ENCODE peak calls at places on chromosome 12, in six cellular contexts. One of them, this sample, is unnamed.

GRCh38 chr12:53485955-53486729 is 13.1 kb downstream of the MAP3K12 start:
- DNase-seq in tibial artery: no peak
- DNase-seq in astrocyte of the spinal cord: no peak
- DNase-seq in fibroblast of pulmonary artery: no peak
- DNase-seq in AG04450: no peak
- DNase-seq in foreskin keratinocyte: no peak
- DNase-seq in this sample: no peak

GRCh38 chr12:62512901-62513300 is 46.3 kb downstream of the MON2 start:
- DNase-seq in tibial artery: no peak
- DNase-seq in fibroblast of pulmonary artery: no peak
- DNase-seq in AG04450: no peak
- DNase-seq in astrocyte of the spinal cord: no peak
- DNase-seq in foreskin keratinocyte: no peak
- DNase-seq in this sample: no peak

GRCh38 chr12:129706716-129707115 is 197.1 kb downstream of the TMEM132D start:
- DNase-seq in foreskin keratinocyte: no peak
- DNase-seq in AG04450: no peak
- DNase-seq in tibial artery: no peak
- DNase-seq in fibroblast of pulmonary artery: no peak
- DNase-seq in astrocyte of the spinal cord: no peak
- DNase-seq in this sample: no peak

GRCh38 chr12:110825530-110825929 is 21.3 kb upstream of the CCDC63 start:
- DNase-seq in AG04450: no peak
- DNase-seq in foreskin keratinocyte: no peak
- DNase-seq in fibroblast of pulmonary artery: no peak
- DNase-seq in astrocyte of the spinal cord: no peak
- DNase-seq in tibial artery: no peak
- DNase-seq in this sample: no peak

GRCh38 chr12:91877022-91877421 is 268.6 kb downstream of the BTG1 start:
- DNase-seq in tibial artery: peak; percentile 29
- DNase-seq in astrocyte of the spinal cord: peak; percentile 35
- DNase-seq in AG04450: no peak
- DNase-seq in fibroblast of pulmonary artery: peak; percentile 67
- DNase-seq in foreskin keratinocyte: no peak
- DNase-seq in this sample: no peak

GRCh38 chr12:55721601-55722213 is 1.5 kb downstream of the RDH5 start:
- DNase-seq in fibroblast of pulmonary artery: no peak
- DNase-seq in foreskin keratinocyte: no peak
- DNase-seq in AG04450: no peak
- DNase-seq in astrocyte of the spinal cord: no peak
- DNase-seq in tibial artery: no peak
- DNase-seq in this sample: no peak

GRCh38 chr12:104568881-104569280 is 112.1 kb downstream of the CHST11 start:
- DNase-seq in tibial artery: no peak
- DNase-seq in AG04450: no peak
- DNase-seq in foreskin keratinocyte: no peak
- DNase-seq in fibroblast of pulmonary artery: no peak
- DNase-seq in astrocyte of the spinal cord: no peak
- DNase-seq in this sample: no peak

GRCh38 chr12:26122681-26123481 is 2.0 kb downstream of the BHLHE41 start:
- DNase-seq in AG04450: no peak
- DNase-seq in fibroblast of pulmonary artery: peak; percentile 82
- DNase-seq in foreskin keratinocyte: peak; percentile 70
- DNase-seq in astrocyte of the spinal cord: peak; percentile 83
- DNase-seq in tibial artery: peak; percentile 87
- DNase-seq in this sample: peak; percentile 30

GRCh38 chr12:112514926-112515642 is 96.3 kb downstream of the PTPN11 start:
- DNase-seq in foreskin keratinocyte: no peak
- DNase-seq in fibroblast of pulmonary artery: peak; percentile 26
- DNase-seq in AG04450: no peak
- DNase-seq in astrocyte of the spinal cord: no peak
- DNase-seq in tibial artery: no peak
- DNase-seq in this sample: no peak

GRCh38 chr12:12529783-12530421 is 32.8 kb downstream of the DUSP16 start:
- DNase-seq in fibroblast of pulmonary artery: no peak
- DNase-seq in astrocyte of the spinal cord: no peak
- DNase-seq in tibial artery: no peak
- DNase-seq in AG04450: no peak
- DNase-seq in foreskin keratinocyte: no peak
- DNase-seq in this sample: no peak

GRCh38 chr12:546920-547845 is 87.4 kb downstream of the B4GALNT3 start:
- DNase-seq in tibial artery: no peak
- DNase-seq in fibroblast of pulmonary artery: peak; percentile 59
- DNase-seq in astrocyte of the spinal cord: peak; percentile 39
- DNase-seq in AG04450: no peak
- DNase-seq in foreskin keratinocyte: no peak
- DNase-seq in this sample: no peak

GRCh38 chr12:75823475-75823874 is 208.1 kb downstream of the PHLDA1 start:
- DNase-seq in fibroblast of pulmonary artery: no peak
- DNase-seq in AG04450: no peak
- DNase-seq in foreskin keratinocyte: no peak
- DNase-seq in tibial artery: no peak
- DNase-seq in astrocyte of the spinal cord: peak; percentile 58
- DNase-seq in this sample: no peak

GRCh38 chr12:53325539-53326061 is 4.2 kb upstream of the AAAS start:
- DNase-seq in astrocyte of the spinal cord: no peak
- DNase-seq in tibial artery: no peak
- DNase-seq in foreskin keratinocyte: no peak
- DNase-seq in AG04450: no peak
- DNase-seq in fibroblast of pulmonary artery: no peak
- DNase-seq in this sample: no peak

GRCh38 chr12:52029686-52030085 is 21.6 kb upstream of the NR4A1 start:
- DNase-seq in tibial artery: no peak
- DNase-seq in foreskin keratinocyte: no peak
- DNase-seq in AG04450: no peak
- DNase-seq in astrocyte of the spinal cord: peak; percentile 81
- DNase-seq in fibroblast of pulmonary artery: peak; percentile 55
- DNase-seq in this sample: no peak

GRCh38 chr12:14689144-14689543 is 7.3 kb downstream of the GUCY2C start:
- DNase-seq in astrocyte of the spinal cord: no peak
- DNase-seq in fibroblast of pulmonary artery: no peak
- DNase-seq in AG04450: no peak
- DNase-seq in tibial artery: no peak
- DNase-seq in foreskin keratinocyte: no peak
- DNase-seq in this sample: no peak

GRCh38 chr12:14694145-14694544 is 2.3 kb downstream of the GUCY2C start:
- DNase-seq in astrocyte of the spinal cord: no peak
- DNase-seq in AG04450: no peak
- DNase-seq in fibroblast of pulmonary artery: no peak
- DNase-seq in tibial artery: no peak
- DNase-seq in foreskin keratinocyte: no peak
- DNase-seq in this sample: no peak

GRCh38 chr12:14693116-14693515 is 3.3 kb downstream of the GUCY2C start:
- DNase-seq in fibroblast of pulmonary artery: no peak
- DNase-seq in foreskin keratinocyte: no peak
- DNase-seq in tibial artery: no peak
- DNase-seq in AG04450: no peak
- DNase-seq in astrocyte of the spinal cord: no peak
- DNase-seq in this sample: no peak

GRCh38 chr12:14691560-14691959 is 4.8 kb downstream of the GUCY2C start:
- DNase-seq in fibroblast of pulmonary artery: no peak
- DNase-seq in AG04450: no peak
- DNase-seq in tibial artery: peak; percentile 86
- DNase-seq in foreskin keratinocyte: no peak
- DNase-seq in astrocyte of the spinal cord: no peak
- DNase-seq in this sample: no peak

DNA sequence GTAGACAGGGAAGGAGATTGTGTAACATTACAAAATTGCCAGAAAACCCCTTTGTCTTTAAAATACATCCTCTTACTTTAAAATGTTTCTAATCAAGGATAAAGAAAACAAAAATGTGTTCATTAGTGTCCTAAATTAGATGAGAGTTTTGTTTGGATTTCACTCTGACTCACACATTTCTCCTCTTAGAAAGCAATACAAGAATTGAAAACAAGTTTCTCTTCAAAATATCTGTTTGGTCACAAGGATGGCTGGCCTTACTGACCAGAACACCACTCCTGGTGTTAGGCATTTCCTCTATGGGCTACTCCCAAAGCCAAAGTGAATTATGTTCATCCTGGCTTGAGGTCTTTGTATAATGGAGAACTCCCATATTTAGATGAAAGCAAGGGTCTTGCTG is 6.4 kb downstream of the GUCY2C start:
- DNase-seq in AG04450: no peak
- DNase-seq in fibroblast of pulmonary artery: no peak
- DNase-seq in foreskin keratinocyte: no peak
- DNase-seq in astrocyte of the spinal cord: no peak
- DNase-seq in tibial artery: no peak
- DNase-seq in this sample: no peak
- TF ChIP-seq CTCF in AG04450: no peak
- TF ChIP-seq CTCF in fibroblast of pulmonary artery: no peak
- TF ChIP-seq CTCF in foreskin keratinocyte: no peak
- TF ChIP-seq CTCF in astrocyte of the spinal cord: no peak
- TF ChIP-seq CTCF in tibial artery: no peak
- TF ChIP-seq CTCF in this sample: no peak

GRCh38 chr12:10212623-10213131 is at the start of gene GABARAPL1:
- DNase-seq in foreskin keratinocyte: no peak
- DNase-seq in fibroblast of pulmonary artery: peak; percentile 90
- DNase-seq in astrocyte of the spinal cord: peak; percentile 86
- DNase-seq in AG04450: peak; percentile 61
- DNase-seq in tibial artery: peak; percentile 87
- DNase-seq in this sample: peak; percentile 63
- TF ChIP-seq CTCF in foreskin keratinocyte: no peak
- TF ChIP-seq CTCF in fibroblast of pulmonary artery: no peak
- TF ChIP-seq CTCF in astrocyte of the spinal cord: no peak
- TF ChIP-seq CTCF in AG04450: no peak
- TF ChIP-seq CTCF in tibial artery: no peak
- TF ChIP-seq CTCF in this sample: no peak

GRCh38 chr12:126384029-126384564 is 1318.9 kb downstream of the AACS start:
- DNase-seq in AG04450: no peak
- DNase-seq in fibroblast of pulmonary artery: no peak
- DNase-seq in foreskin keratinocyte: no peak
- DNase-seq in astrocyte of the spinal cord: no peak
- DNase-seq in tibial artery: no peak
- DNase-seq in this sample: no peak
- TF ChIP-seq CTCF in AG04450: no peak
- TF ChIP-seq CTCF in fibroblast of pulmonary artery: no peak
- TF ChIP-seq CTCF in foreskin keratinocyte: no peak
- TF ChIP-seq CTCF in astrocyte of the spinal cord: no peak
- TF ChIP-seq CTCF in tibial artery: no peak
- TF ChIP-seq CTCF in this sample: no peak

DNA sequence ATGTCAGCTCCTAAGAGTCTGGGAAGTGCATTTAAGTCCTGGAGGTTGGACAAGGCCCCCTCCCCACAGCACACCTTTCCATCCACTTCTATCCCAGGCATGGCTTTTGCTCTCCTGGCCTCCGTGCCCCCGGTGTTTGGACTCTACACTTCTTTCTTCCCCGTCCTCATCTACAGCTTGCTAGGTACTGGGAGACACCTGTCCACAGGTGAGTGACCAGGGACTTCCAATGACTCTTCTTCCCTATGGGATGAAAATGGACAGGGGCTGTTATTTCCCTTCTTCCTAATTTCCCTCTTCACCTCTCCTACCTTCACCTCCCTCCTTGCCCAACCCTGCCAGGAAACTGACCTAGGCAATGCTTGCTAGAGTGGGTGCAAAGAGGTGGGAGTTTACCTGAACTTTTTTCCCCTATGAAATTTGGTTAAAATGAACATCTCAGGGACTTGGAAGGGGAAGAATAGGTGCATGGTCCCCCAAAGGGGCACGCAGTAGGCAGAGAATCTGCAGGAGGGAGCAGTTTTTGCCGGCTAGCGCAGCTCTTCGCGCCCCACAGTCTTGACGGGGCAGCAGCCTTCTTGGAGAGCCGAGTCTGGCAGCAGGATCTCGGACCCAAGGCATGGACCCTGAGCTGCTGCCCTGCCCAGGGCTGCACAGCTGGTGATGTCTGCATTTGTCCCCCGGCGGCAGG is 9.2 kb downstream of the ARHGEF25 start:
- DNase-seq in fibroblast of pulmonary artery: no peak
- DNase-seq in AG04450: no peak
- DNase-seq in tibial artery: no peak
- DNase-seq in foreskin keratinocyte: no peak
- DNase-seq in astrocyte of the spinal cord: no peak
- DNase-seq in this sample: no peak
- TF ChIP-seq CTCF in fibroblast of pulmonary artery: no peak
- TF ChIP-seq CTCF in AG04450: no peak
- TF ChIP-seq CTCF in tibial artery: no peak
- TF ChIP-seq CTCF in foreskin keratinocyte: no peak
- TF ChIP-seq CTCF in astrocyte of the spinal cord: no peak
- TF ChIP-seq CTCF in this sample: no peak

GRCh38 chr12:78120866-78121590 is 290.3 kb downstream of the NAV3 start:
- DNase-seq in AG04450: no peak
- DNase-seq in foreskin keratinocyte: peak; percentile 7
- DNase-seq in astrocyte of the spinal cord: peak; percentile 49
- DNase-seq in tibial artery: no peak
- DNase-seq in fibroblast of pulmonary artery: peak; percentile 79
- DNase-seq in this sample: peak; percentile 20

GRCh38 chr12:78119351-78119918 is 288.7 kb downstream of the NAV3 start:
- DNase-seq in AG04450: no peak
- DNase-seq in tibial artery: no peak
- DNase-seq in astrocyte of the spinal cord: no peak
- DNase-seq in fibroblast of pulmonary artery: no peak
- DNase-seq in foreskin keratinocyte: no peak
- DNase-seq in this sample: no peak

GRCh38 chr12:78115889-78116288 is 285.2 kb downstream of the NAV3 start:
- DNase-seq in foreskin keratinocyte: no peak
- DNase-seq in astrocyte of the spinal cord: no peak
- DNase-seq in fibroblast of pulmonary artery: no peak
- DNase-seq in AG04450: no peak
- DNase-seq in tibial artery: no peak
- DNase-seq in this sample: no peak

GRCh38 chr12:78118486-78118885 is 287.8 kb downstream of the NAV3 start:
- DNase-seq in AG04450: no peak
- DNase-seq in foreskin keratinocyte: no peak
- DNase-seq in fibroblast of pulmonary artery: no peak
- DNase-seq in astrocyte of the spinal cord: no peak
- DNase-seq in tibial artery: no peak
- DNase-seq in this sample: no peak

GRCh38 chr12:78118036-78118435 is 287.3 kb downstream of the NAV3 start:
- DNase-seq in foreskin keratinocyte: no peak
- DNase-seq in tibial artery: no peak
- DNase-seq in astrocyte of the spinal cord: no peak
- DNase-seq in AG04450: no peak
- DNase-seq in fibroblast of pulmonary artery: no peak
- DNase-seq in this sample: no peak
- TF ChIP-seq CTCF in foreskin keratinocyte: peak; percentile 15
- TF ChIP-seq CTCF in tibial artery: no peak
- TF ChIP-seq CTCF in astrocyte of the spinal cord: no peak
- TF ChIP-seq CTCF in AG04450: peak; percentile 10
- TF ChIP-seq CTCF in fibroblast of pulmonary artery: no peak
- TF ChIP-seq CTCF in this sample: no peak

DNA sequence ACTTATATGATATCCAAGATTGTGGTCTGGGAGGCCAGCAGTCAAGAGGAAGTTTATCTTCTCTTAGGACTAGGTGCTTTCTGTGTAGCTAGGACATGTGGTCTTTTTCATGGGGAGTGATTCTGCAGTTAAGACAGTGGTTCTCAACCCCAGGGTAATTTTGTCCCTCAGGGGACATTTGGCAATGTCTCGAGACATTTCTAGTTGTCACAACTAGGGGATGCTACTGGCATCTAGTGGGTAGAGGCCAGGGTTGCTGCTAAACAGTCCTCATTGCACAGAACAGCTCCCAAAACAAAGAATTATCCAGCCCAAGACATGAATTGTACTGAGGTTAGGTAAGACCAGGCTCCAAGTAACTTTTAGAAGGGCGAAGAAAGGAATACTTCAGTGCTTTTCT is 20.0 kb downstream of the AMDHD1 start:
- DNase-seq in fibroblast of pulmonary artery: no peak
- DNase-seq in foreskin keratinocyte: no peak
- DNase-seq in tibial artery: no peak
- DNase-seq in astrocyte of the spinal cord: no peak
- DNase-seq in AG04450: no peak
- DNase-seq in this sample: no peak
- TF ChIP-seq CTCF in fibroblast of pulmonary artery: no peak
- TF ChIP-seq CTCF in foreskin keratinocyte: peak; percentile 34
- TF ChIP-seq CTCF in tibial artery: no peak
- TF ChIP-seq CTCF in astrocyte of the spinal cord: no peak
- TF ChIP-seq CTCF in AG04450: no peak
- TF ChIP-seq CTCF in this sample: no peak